ENCODE peak calls at places on chromosomes 11 and 22, in eight cellular contexts. One of them, this sample, is unnamed.
A peak's percentile ranks its signal among the peaks of the same experiment; 100 is the strongest.

GRCh38 chr22:31968022-31968421 is 23.7 kb downstream of the YWHAH start:
- DNase-seq in mammary epithelial cell: no peak
- DNase-seq in pancreas: no peak
- DNase-seq in HCT116: no peak
- DNase-seq in colonic mucosa: no peak
- DNase-seq in heart left ventricle: no peak
- DNase-seq in PC-3: no peak
- DNase-seq in neuronal stem cell: no peak
- DNase-seq in this sample: no peak

GRCh38 chr22:19304547-19304946 is 13.0 kb upstream of the CLTCL1 start:
- DNase-seq in HCT116: no peak
- DNase-seq in neuronal stem cell: no peak
- DNase-seq in PC-3: no peak
- DNase-seq in pancreas: no peak
- DNase-seq in mammary epithelial cell: no peak
- DNase-seq in colonic mucosa: no peak
- DNase-seq in heart left ventricle: no peak
- DNase-seq in this sample: no peak

GRCh38 chr22:49913446-49913845 is 4.8 kb downstream of the ALG12 start:
- DNase-seq in colonic mucosa: no peak
- DNase-seq in HCT116: no peak
- DNase-seq in PC-3: no peak
- DNase-seq in heart left ventricle: no peak
- DNase-seq in mammary epithelial cell: no peak
- DNase-seq in pancreas: no peak
- DNase-seq in neuronal stem cell: no peak
- DNase-seq in this sample: no peak

GRCh38 chr11:69381681-69382130 is 87.8 kb downstream of the MYEOV start:
- DNase-seq in HCT116: no peak
- DNase-seq in heart left ventricle: no peak
- DNase-seq in colonic mucosa: no peak
- DNase-seq in mammary epithelial cell: no peak
- DNase-seq in PC-3: no peak
- DNase-seq in neuronal stem cell: no peak
- DNase-seq in pancreas: no peak
- DNase-seq in this sample: no peak

GRCh38 chr11:35050596-35050995 is 88.4 kb upstream of the CD44 start:
- DNase-seq in neuronal stem cell: no peak
- DNase-seq in heart left ventricle: no peak
- DNase-seq in PC-3: no peak
- DNase-seq in mammary epithelial cell: no peak
- DNase-seq in pancreas: no peak
- DNase-seq in colonic mucosa: no peak
- DNase-seq in HCT116: no peak
- DNase-seq in this sample: no peak

GRCh38 chr11:75004215-75004614 is 15.5 kb downstream of the NEU3 start:
- DNase-seq in heart left ventricle: no peak
- DNase-seq in HCT116: no peak
- DNase-seq in pancreas: no peak
- DNase-seq in colonic mucosa: no peak
- DNase-seq in PC-3: no peak
- DNase-seq in mammary epithelial cell: no peak
- DNase-seq in neuronal stem cell: no peak
- DNase-seq in this sample: no peak

GRCh38 chr11:119536801-119537200 is 113.8 kb upstream of the THY1 start:
- DNase-seq in heart left ventricle: no peak
- DNase-seq in HCT116: no peak
- DNase-seq in neuronal stem cell: no peak
- DNase-seq in PC-3: no peak
- DNase-seq in mammary epithelial cell: no peak
- DNase-seq in pancreas: no peak
- DNase-seq in colonic mucosa: no peak
- DNase-seq in this sample: no peak

GRCh38 chr11:31761636-31762035 is 49.5 kb downstream of the PAX6 start:
- DNase-seq in mammary epithelial cell: no peak
- DNase-seq in colonic mucosa: no peak
- DNase-seq in neuronal stem cell: no peak
- DNase-seq in pancreas: no peak
- DNase-seq in PC-3: no peak
- DNase-seq in HCT116: no peak
- DNase-seq in heart left ventricle: no peak
- DNase-seq in this sample: no peak

DNA sequence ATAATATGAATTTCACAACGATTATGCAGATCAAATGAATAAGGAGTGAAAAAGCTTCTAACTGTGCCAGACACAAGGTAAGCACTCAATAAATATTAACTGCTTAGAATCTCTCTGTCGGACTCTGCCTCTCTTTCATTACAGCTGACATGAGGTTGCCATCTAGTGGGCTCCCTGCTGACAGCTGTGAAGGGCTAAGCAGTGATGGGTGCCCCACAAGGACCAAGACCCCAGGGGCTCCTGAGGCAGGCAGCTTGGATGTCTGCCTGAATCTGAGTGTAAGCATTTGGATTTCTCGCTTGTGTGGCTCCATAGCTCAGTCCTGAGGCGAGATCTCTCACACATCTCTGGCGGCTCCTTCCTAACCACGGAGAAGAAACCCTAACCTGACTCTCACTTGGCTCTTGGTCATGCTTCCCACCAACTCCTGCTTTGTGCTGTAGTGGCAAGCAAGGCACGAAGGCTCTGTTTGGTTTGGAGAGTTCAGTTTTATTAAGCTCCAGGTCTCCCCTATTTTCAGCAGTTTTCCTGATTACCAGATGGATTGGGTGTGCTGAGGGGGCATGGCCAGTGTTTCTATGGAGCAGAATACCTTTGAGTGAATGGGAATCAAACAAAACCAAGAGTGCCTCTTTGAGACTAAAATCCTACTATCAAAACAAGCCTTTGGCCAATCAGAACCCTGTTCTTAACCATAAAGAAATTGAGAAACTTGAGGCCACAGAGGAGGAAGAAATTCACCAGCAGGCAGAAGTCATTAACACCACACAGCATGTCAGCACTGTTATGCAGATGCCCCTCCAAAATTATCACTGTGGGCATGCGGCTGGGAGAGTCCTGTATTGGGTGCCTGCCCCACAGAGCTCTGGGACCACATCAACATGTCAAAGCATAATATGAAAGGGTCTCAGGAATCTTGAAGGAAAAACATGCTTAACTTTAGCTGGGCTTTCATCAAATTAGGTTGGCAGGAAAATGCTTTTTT is 152.8 kb upstream of the NTM start:
- DNase-seq in pancreas: no peak
- DNase-seq in HCT116: no peak
- DNase-seq in PC-3: peak; percentile 64
- DNase-seq in colonic mucosa: no peak
- DNase-seq in heart left ventricle: no peak
- DNase-seq in neuronal stem cell: no peak
- DNase-seq in mammary epithelial cell: no peak
- DNase-seq in this sample: no peak
- H3K27ac ChIP-seq in pancreas: no peak overlapping the region
- H3K27ac ChIP-seq in HCT116: no peak overlapping the region
- H3K27ac ChIP-seq in PC-3: no peak overlapping the region
- H3K27ac ChIP-seq in colonic mucosa: no peak overlapping the region
- H3K27ac ChIP-seq in heart left ventricle: no peak overlapping the region
- H3K27ac ChIP-seq in neuronal stem cell: no peak overlapping the region
- H3K27ac ChIP-seq in mammary epithelial cell: no peak overlapping the region
- H3K27ac ChIP-seq in this sample: no peak overlapping the region

GRCh38 chr11:62400281-62400680 is 18.6 kb upstream of the SCGB1A1 start:
- DNase-seq in pancreas: no peak
- DNase-seq in mammary epithelial cell: no peak
- DNase-seq in colonic mucosa: no peak
- DNase-seq in HCT116: no peak
- DNase-seq in neuronal stem cell: no peak
- DNase-seq in heart left ventricle: no peak
- DNase-seq in PC-3: no peak
- DNase-seq in this sample: no peak

GRCh38 chr11:62401781-62402180 is 17.1 kb upstream of the SCGB1A1 start:
- DNase-seq in colonic mucosa: no peak
- DNase-seq in mammary epithelial cell: no peak
- DNase-seq in heart left ventricle: no peak
- DNase-seq in HCT116: no peak
- DNase-seq in PC-3: no peak
- DNase-seq in neuronal stem cell: no peak
- DNase-seq in pancreas: no peak
- DNase-seq in this sample: no peak

GRCh38 chr11:62402226-62402625 is 16.6 kb upstream of the SCGB1A1 start:
- DNase-seq in colonic mucosa: peak; percentile 61
- DNase-seq in mammary epithelial cell: no peak
- DNase-seq in pancreas: peak; percentile 39
- DNase-seq in PC-3: no peak
- DNase-seq in heart left ventricle: peak; percentile 64
- DNase-seq in neuronal stem cell: no peak
- DNase-seq in HCT116: no peak
- DNase-seq in this sample: peak; percentile 80

GRCh38 chr11:62400760-62401159 is 18.1 kb upstream of the SCGB1A1 start:
- DNase-seq in heart left ventricle: peak; percentile 84
- DNase-seq in neuronal stem cell: no peak
- DNase-seq in PC-3: no peak
- DNase-seq in HCT116: no peak
- DNase-seq in mammary epithelial cell: no peak
- DNase-seq in pancreas: no peak
- DNase-seq in colonic mucosa: peak; percentile 70
- DNase-seq in this sample: peak; percentile 87

DNA sequence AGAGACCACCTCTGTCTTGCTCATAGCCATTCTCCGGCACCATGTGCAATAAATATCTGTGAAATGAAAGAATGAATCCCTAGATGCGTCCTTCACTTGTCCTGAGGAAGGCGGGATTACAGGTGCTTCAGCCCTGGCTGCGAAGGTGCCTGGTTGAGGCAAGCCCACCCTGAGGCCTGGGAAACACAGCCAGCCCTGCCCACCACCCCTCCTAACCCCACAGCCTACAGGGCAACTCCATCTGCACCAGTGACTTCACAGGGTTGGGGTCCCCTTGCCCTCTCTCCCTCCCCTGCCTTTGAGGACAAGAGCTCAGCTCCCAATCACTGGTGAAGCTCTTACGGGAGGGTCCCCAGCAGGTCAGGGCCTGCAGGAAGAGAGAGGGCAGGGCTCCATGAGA is 17.5 kb upstream of the SCGB1A1 start:
- DNase-seq in colonic mucosa: no peak
- DNase-seq in neuronal stem cell: no peak
- DNase-seq in PC-3: no peak
- DNase-seq in mammary epithelial cell: no peak
- DNase-seq in HCT116: no peak
- DNase-seq in pancreas: no peak
- DNase-seq in heart left ventricle: no peak
- DNase-seq in this sample: no peak
- H3K9me3 ChIP-seq in colonic mucosa: no peaks in the 10 kb centered on the region
- H3K9me3 ChIP-seq in neuronal stem cell: no peaks in the 10 kb centered on the region
- H3K9me3 ChIP-seq in PC-3: no peaks in the 10 kb centered on the region
- H3K9me3 ChIP-seq in mammary epithelial cell: no peaks in the 10 kb centered on the region
- H3K9me3 ChIP-seq in HCT116: no peaks in the 10 kb centered on the region
- H3K9me3 ChIP-seq in pancreas: no peaks in the 10 kb centered on the region
- H3K9me3 ChIP-seq in heart left ventricle: no peaks in the 10 kb centered on the region
- H3K9me3 ChIP-seq in this sample: no peaks in the 10 kb centered on the region

GRCh38 chr11:18308242-18308641 is 13.7 kb downstream of the HPS5 start:
- DNase-seq in mammary epithelial cell: no peak
- DNase-seq in colonic mucosa: no peak
- DNase-seq in pancreas: no peak
- DNase-seq in PC-3: no peak
- DNase-seq in HCT116: no peak
- DNase-seq in neuronal stem cell: no peak
- DNase-seq in heart left ventricle: no peak
- DNase-seq in this sample: no peak

GRCh38 chr11:18309691-18310090 is 12.2 kb downstream of the HPS5 start:
- DNase-seq in neuronal stem cell: no peak
- DNase-seq in PC-3: no peak
- DNase-seq in HCT116: no peak
- DNase-seq in pancreas: no peak
- DNase-seq in colonic mucosa: no peak
- DNase-seq in mammary epithelial cell: no peak
- DNase-seq in heart left ventricle: no peak
- DNase-seq in this sample: no peak

GRCh38 chr11:18307461-18308139 is 14.3 kb downstream of the HPS5 start:
- DNase-seq in heart left ventricle: no peak
- DNase-seq in HCT116: no peak
- DNase-seq in colonic mucosa: no peak
- DNase-seq in pancreas: no peak
- DNase-seq in PC-3: no peak
- DNase-seq in mammary epithelial cell: peak; percentile 73
- DNase-seq in neuronal stem cell: no peak
- DNase-seq in this sample: no peak

GRCh38 chr11:18299724-18300123 is 22.2 kb downstream of the HPS5 start:
- DNase-seq in PC-3: no peak
- DNase-seq in pancreas: no peak
- DNase-seq in mammary epithelial cell: no peak
- DNase-seq in neuronal stem cell: no peak
- DNase-seq in heart left ventricle: no peak
- DNase-seq in HCT116: no peak
- DNase-seq in colonic mucosa: no peak
- DNase-seq in this sample: no peak

GRCh38 chr11:18304745-18305144 is 17.2 kb downstream of the HPS5 start:
- DNase-seq in colonic mucosa: peak; percentile 27
- DNase-seq in mammary epithelial cell: no peak
- DNase-seq in PC-3: no peak
- DNase-seq in pancreas: no peak
- DNase-seq in HCT116: no peak
- DNase-seq in neuronal stem cell: no peak
- DNase-seq in heart left ventricle: no peak
- DNase-seq in this sample: no peak
- H3K36me3 ChIP-seq in colonic mucosa: no peaks in the 10 kb centered on the region
- H3K36me3 ChIP-seq in mammary epithelial cell: peaks cover 33% of the 10 kb centered on the region
- H3K36me3 ChIP-seq in PC-3: peaks cover 11% of the 10 kb centered on the region
- H3K36me3 ChIP-seq in pancreas: no peaks in the 10 kb centered on the region
- H3K36me3 ChIP-seq in HCT116: peaks cover 32% of the 10 kb centered on the region
- H3K36me3 ChIP-seq in neuronal stem cell: peaks cover 90% of the 10 kb centered on the region
- H3K36me3 ChIP-seq in heart left ventricle: peaks cover 98% of the 10 kb centered on the region
- H3K36me3 ChIP-seq in this sample: peaks cover 55% of the 10 kb centered on the region

GRCh38 chr22:29207231-29207550 is 1.5 kb downstream of the EMID1 start:
- DNase-seq in heart left ventricle: no peak
- DNase-seq in mammary epithelial cell: no peak
- DNase-seq in PC-3: no peak
- DNase-seq in colonic mucosa: no peak
- DNase-seq in pancreas: no peak
- DNase-seq in HCT116: no peak
- DNase-seq in neuronal stem cell: no peak
- DNase-seq in this sample: no peak

GRCh38 chr22:29208502-29208862 is 2.8 kb downstream of the EMID1 start:
- DNase-seq in heart left ventricle: no peak
- DNase-seq in neuronal stem cell: no peak
- DNase-seq in pancreas: no peak
- DNase-seq in colonic mucosa: no peak
- DNase-seq in PC-3: no peak
- DNase-seq in mammary epithelial cell: no peak
- DNase-seq in HCT116: no peak
- DNase-seq in this sample: no peak

GRCh38 chr22:29209624-29209929 is 3.9 kb downstream of the EMID1 start:
- DNase-seq in heart left ventricle: no peak
- DNase-seq in pancreas: no peak
- DNase-seq in colonic mucosa: no peak
- DNase-seq in mammary epithelial cell: no peak
- DNase-seq in neuronal stem cell: no peak
- DNase-seq in HCT116: no peak
- DNase-seq in PC-3: peak; percentile 20
- DNase-seq in this sample: no peak

GRCh38 chr22:29207562-29208501 is 2.1 kb downstream of the EMID1 start:
- DNase-seq in heart left ventricle: no peak
- DNase-seq in colonic mucosa: no peak
- DNase-seq in mammary epithelial cell: no peak
- DNase-seq in neuronal stem cell: no peak
- DNase-seq in pancreas: no peak
- DNase-seq in PC-3: no peak
- DNase-seq in HCT116: no peak
- DNase-seq in this sample: no peak

DNA sequence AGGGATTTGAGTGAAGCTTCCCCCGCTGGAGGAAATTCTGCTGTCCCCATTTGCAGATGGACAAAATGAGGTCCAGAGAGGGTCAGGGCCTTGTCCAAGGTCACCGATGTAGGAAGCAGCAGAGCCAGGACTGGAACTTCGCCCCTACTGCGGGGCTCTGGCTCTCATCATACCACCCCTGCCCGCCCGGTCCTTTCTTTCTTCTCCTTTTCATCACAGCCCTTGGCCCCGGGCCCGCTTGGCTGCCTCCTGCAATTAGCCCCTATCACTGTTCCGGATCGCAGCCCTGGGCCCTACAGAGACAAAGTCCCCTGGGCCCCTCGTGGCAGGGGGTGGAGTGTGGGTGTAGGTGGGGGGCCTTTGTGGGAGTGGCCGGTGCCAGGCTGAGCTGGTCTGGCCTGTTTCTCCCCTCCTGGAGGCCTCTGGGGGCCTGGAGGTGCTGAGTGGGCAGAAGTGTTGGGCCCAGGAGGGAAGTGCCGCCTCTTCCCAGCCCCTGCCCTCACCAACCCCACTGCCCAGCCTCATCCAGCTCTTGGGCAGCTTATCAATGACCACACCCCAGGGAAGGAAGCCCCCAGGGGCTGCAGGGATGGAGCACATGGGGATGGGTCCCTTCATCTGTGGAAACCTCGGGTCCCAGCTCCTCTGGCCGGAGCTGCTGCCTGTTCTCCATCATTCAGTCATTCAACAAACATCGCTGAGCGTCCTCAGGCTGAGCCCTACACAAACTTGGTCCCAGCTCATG is 3.4 kb downstream of the EMID1 start:
- DNase-seq in mammary epithelial cell: no peak
- DNase-seq in heart left ventricle: no peak
- DNase-seq in HCT116: no peak
- DNase-seq in colonic mucosa: no peak
- DNase-seq in PC-3: no peak
- DNase-seq in pancreas: no peak
- DNase-seq in neuronal stem cell: no peak
- DNase-seq in this sample: no peak
- H3K27ac ChIP-seq in mammary epithelial cell: no peak overlapping the region
- H3K27ac ChIP-seq in heart left ventricle: no peak overlapping the region
- H3K27ac ChIP-seq in HCT116: no peak overlapping the region
- H3K27ac ChIP-seq in colonic mucosa: no peak overlapping the region
- H3K27ac ChIP-seq in PC-3: no peak overlapping the region
- H3K27ac ChIP-seq in pancreas: no peak overlapping the region
- H3K27ac ChIP-seq in neuronal stem cell: no peak overlapping the region
- H3K27ac ChIP-seq in this sample: no peak overlapping the region